ENCODE peak calls at places on chromosomes 3 and 15, in six cellular contexts. V, R, T, Q, Z and W are unnamed samples.
A peak's percentile ranks its signal among the peaks of the same experiment; 100 is the strongest.

GRCh38 chr15:78007965-78008886 is 69.3 kb downstream of the TBC1D2B start:
- DNase-seq in V (peak; percentile 74), R (peak; percentile 69), T (peak; percentile 83), Q (no peak), Z (peak; percentile 90), W (no peak)

GRCh38 chr3:52682016-52682415 is 3.7 kb downstream of the PBRM1 start:
- DNase-seq in V (no peak), R (peak; percentile 39), T (peak; percentile 84), Q (no peak), Z (no peak), W (peak; percentile 42)

GRCh38 chr3:157447026-157447694 is 10.5 kb downstream of the PTX3 start:
- DNase-seq in V (no peak), R (no peak), T (peak; percentile 76), Q (no peak), Z (no peak), W (no peak)

GRCh38 chr3:98329392-98330124 is 24.1 kb upstream of the OR5K4 start:
- DNase-seq in V (no peak), R (no peak), T (peak; percentile 63), Q (no peak), Z (peak; percentile 42), W (peak; percentile 38)

GRCh38 chr3:55936549-55937052 is 449.5 kb upstream of the WNT5A start:
- DNase-seq in V (no peak), R (no peak), T (no peak), Q (no peak), Z (no peak), W (no peak)

GRCh38 chr15:40098489-40099261 is 10.0 kb downstream of the BMF start:
- DNase-seq in V (peak; percentile 82), R (peak; percentile 63), T (peak; percentile 88), Q (no peak), Z (peak; percentile 81), W (peak; percentile 92)

GRCh38 chr3:114481113-114481512 is 187.3 kb downstream of the TIGIT start:
- DNase-seq in V (no peak), R (no peak), T (no peak), Q (no peak), Z (no peak), W (no peak)

GRCh38 chr3:125302932-125303331 is 72.2 kb downstream of the ZNF148 start:
- DNase-seq in V (no peak), R (no peak), T (no peak), Q (no peak), Z (no peak), W (no peak)

GRCh38 chr3:58492385-58492970 is 582 bp downstream of the KCTD6 start:
- DNase-seq in V (no peak), R (no peak), T (no peak), Q (no peak), Z (no peak), W (no peak)

GRCh38 chr15:74631935-74632560 is 16.4 kb downstream of the CLK3 start:
- DNase-seq in V (peak; percentile 56), R (peak; percentile 48), T (peak; percentile 59), Q (no peak), Z (peak; percentile 83), W (peak; percentile 76)

GRCh38 chr3:16309558-16309957 is 44.5 kb downstream of the OXNAD1 start:
- DNase-seq in V (no peak), R (no peak), T (peak; percentile 40), Q (no peak), Z (no peak), W (no peak)

GRCh38 chr15:72369964-72370363 is 5.8 kb downstream of the HEXA start:
- DNase-seq in V (no peak), R (no peak), T (peak; percentile 8), Q (no peak), Z (no peak), W (no peak)

GRCh38 chr3:52535411-52536111 is 844 bp upstream of the UQCC5 start:
- DNase-seq in V (no peak), R (no peak), T (no peak), Q (no peak), Z (peak; percentile 56), W (no peak)

GRCh38 chr3:190089711-190090110 is 31.0 kb downstream of the P3H2 start:
- DNase-seq in V (no peak), R (no peak), T (no peak), Q (no peak), Z (no peak), W (no peak)

GRCh38 chr3:148873928-148874326 is 8.8 kb downstream of the CPA3 start:
- DNase-seq in V (no peak), R (no peak), T (no peak), Q (no peak), Z (no peak), W (no peak)

DNA sequence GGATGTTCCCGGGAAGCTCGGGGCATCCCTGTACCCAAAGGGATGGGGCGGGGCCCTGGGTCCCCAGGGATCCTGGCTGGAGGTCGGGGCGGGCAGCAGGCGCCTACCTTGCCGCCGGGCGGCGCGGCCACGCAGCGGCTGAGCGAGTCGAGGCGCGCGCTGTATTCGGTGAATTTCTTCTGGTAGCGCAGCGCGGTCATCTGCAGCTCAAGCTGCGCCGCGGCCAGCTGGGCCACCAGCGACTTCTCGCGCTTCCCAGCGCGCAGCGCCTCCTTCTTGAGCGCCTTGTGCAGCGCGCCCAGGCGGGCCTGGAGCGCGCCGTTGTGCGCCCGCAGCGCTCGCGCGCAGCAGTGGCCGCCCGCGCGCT is 762 bp downstream of the PDZRN3 start:
- DNase-seq in V (peak; percentile 60), R (no peak), T (peak; percentile 79), Q (no peak), Z (peak; percentile 81), W (peak; percentile 71)
- H3K4me1 ChIP-seq in V (no peaks in the 10 kb centered on the region), R (peaks cover 9% of the 10 kb centered on the region), T (peaks cover 33% of the 10 kb centered on the region), Q (no peaks in the 10 kb centered on the region), Z (peaks cover 7% of the 10 kb centered on the region), W (peaks cover 26% of the 10 kb centered on the region)

GRCh38 chr3:151923901-151924300 is 50.5 kb downstream of the SUCNR1 start:
- DNase-seq in V (no peak), R (no peak), T (no peak), Q (no peak), Z (no peak), W (no peak)

GRCh38 chr3:151926956-151927355 is 53.5 kb downstream of the SUCNR1 start:
- DNase-seq in V (no peak), R (no peak), T (no peak), Q (no peak), Z (no peak), W (no peak)

GRCh38 chr3:151924753-151925152 is 51.3 kb downstream of the SUCNR1 start:
- DNase-seq in V (no peak), R (no peak), T (no peak), Q (no peak), Z (no peak), W (no peak)

GRCh38 chr3:151925419-151925818 is 52.0 kb downstream of the SUCNR1 start:
- DNase-seq in V (no peak), R (no peak), T (no peak), Q (no peak), Z (no peak), W (no peak)

GRCh38 chr3:151925876-151926275 is 52.4 kb downstream of the SUCNR1 start:
- DNase-seq in V (no peak), R (no peak), T (peak; percentile 63), Q (no peak), Z (no peak), W (no peak)
- H3K4me3 ChIP-seq in V (no peak overlapping the region), R (no peak overlapping the region), T (no peak overlapping the region), Q (no peak overlapping the region), Z (no peak overlapping the region), W (no peak overlapping the region)

GRCh38 chr3:6273878-6274277 is 587.0 kb upstream of the GRM7 start:
- DNase-seq in V (no peak), R (no peak), T (no peak), Q (no peak), Z (no peak), W (no peak)
- H3K9me3 ChIP-seq in V (no peaks in the 10 kb centered on the region), R (no peaks in the 10 kb centered on the region), T (no peaks in the 10 kb centered on the region), Q (peaks cover 8% of the 10 kb centered on the region), Z (no peaks in the 10 kb centered on the region), W (no peaks in the 10 kb centered on the region)

GRCh38 chr3:111084911-111085310 is 13.3 kb downstream of the NECTIN3 start:
- DNase-seq in V (no peak), R (no peak), T (no peak), Q (no peak), Z (no peak), W (no peak)
- H3K4me1 ChIP-seq in V (peaks cover 4% of the 10 kb centered on the region), R (peaks cover 3% of the 10 kb centered on the region), T (peaks cover 6% of the 10 kb centered on the region), Q (no peaks in the 10 kb centered on the region), Z (peaks cover 3% of the 10 kb centered on the region), W (no peaks in the 10 kb centered on the region)

DNA sequence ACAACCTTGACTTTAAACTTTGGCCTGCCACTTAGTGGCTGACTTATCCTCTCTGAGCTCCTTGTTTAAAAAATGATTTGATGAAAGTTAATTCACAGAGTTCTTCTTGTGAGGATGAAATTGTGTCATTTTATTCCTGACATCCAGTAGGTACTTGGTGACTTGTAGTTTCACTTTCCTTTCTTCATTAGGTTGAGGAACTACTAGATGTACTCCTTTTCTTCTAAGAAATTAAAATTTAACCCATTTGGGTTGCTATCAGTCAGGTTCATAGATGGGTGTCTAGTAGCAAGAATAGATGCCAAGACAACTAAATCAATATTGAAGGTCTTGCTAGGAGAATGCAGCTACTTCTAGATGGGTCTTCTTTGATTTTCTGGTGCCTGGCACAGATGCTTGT is 5.2 kb downstream of the NR1D2 start:
- DNase-seq in V (no peak), R (no peak), T (no peak), Q (no peak), Z (no peak), W (no peak)
- H3K4me3 ChIP-seq in V (no peak overlapping the region), R (no peak overlapping the region), T (no peak overlapping the region), Q (no peak overlapping the region), Z (no peak overlapping the region), W (no peak overlapping the region)

GRCh38 chr15:20368974-20369373 is 172.6 kb downstream of the GOLGA6L6 start:
- DNase-seq in V (no peak), R (no peak), T (no peak), Q (no peak), Z (no peak), W (no peak)
- H3K9me3 ChIP-seq in V (peaks cover 43% of the 10 kb centered on the region), R (no peaks in the 10 kb centered on the region), T (peaks cover 26% of the 10 kb centered on the region), Q (no peaks in the 10 kb centered on the region), Z (no peaks in the 10 kb centered on the region), W (no peaks in the 10 kb centered on the region)